ENCODE peak calls at places on chromosomes 11 and 22, in seven cellular contexts. X is HAP-1, U is endodermal cell, D is transverse colon, I is ovary, P is heart left ventricle, T is tibial nerve. Q is an unnamed sample.

GRCh38 chr11:1337647-1338007 is 28.2 kb upstream of the TOLLIP start:
- DNase-seq in D (no peak), T (no peak), I (no peak), P (peak; percentile 18), X (no peak), U (no peak), Q (no peak)

GRCh38 chr11:110519816-110520215 is 90.1 kb downstream of the FDX1 start:
- DNase-seq in U (no peak), X (no peak), P (no peak), D (no peak), T (no peak), I (no peak), Q (no peak)

GRCh38 chr11:128621491-128622136 is 34.3 kb upstream of the ETS1 start:
- DNase-seq in U (peak; percentile 62), T (no peak), X (no peak), D (no peak), P (peak; percentile 73), I (no peak), Q (peak; percentile 80)

GRCh38 chr11:64359712-64360402 is 895 bp downstream of the RPS6KA4 start:
- DNase-seq in X (peak; percentile 46), I (no peak), U (peak; percentile 41), T (no peak), D (peak; percentile 22), P (peak; percentile 34), Q (no peak)

GRCh38 chr11:22974251-22974650 is 114.0 kb upstream of the CCDC179 start:
- DNase-seq in P (no peak), U (no peak), T (no peak), X (no peak), D (no peak), I (no peak), Q (no peak)

GRCh38 chr22:36027579-36027959 is 1.1 kb downstream of the RBFOX2 start:
- DNase-seq in I (peak; percentile 26), T (peak; percentile 10), X (peak; percentile 36), P (no peak), U (no peak), D (peak; percentile 14), Q (peak; percentile 34)

GRCh38 chr11:34327804-34328631 is 29.8 kb downstream of the ABTB2 start:
- DNase-seq in D (no peak), T (peak; percentile 63), I (peak; percentile 67), U (no peak), X (no peak), P (peak; percentile 75), Q (peak; percentile 79)

GRCh38 chr11:69307421-69307820 is 13.5 kb downstream of the MYEOV start:
- DNase-seq in D (no peak), X (no peak), P (no peak), I (no peak), U (no peak), T (no peak), Q (no peak)

GRCh38 chr22:17114958-17115235 is 6.3 kb downstream of the TMEM121B start:
- DNase-seq in X (no peak), D (no peak), T (no peak), U (no peak), P (no peak), I (no peak), Q (no peak)

GRCh38 chr22:40463017-40463631 is 92.7 kb downstream of the SGSM3 start:
- DNase-seq in T (no peak), P (peak; percentile 32), I (no peak), D (peak; percentile 27), X (no peak), U (no peak), Q (no peak)

GRCh38 chr11:102115557-102115956 is 5.3 kb downstream of the YAP1 start:
- DNase-seq in T (no peak), I (no peak), X (peak; percentile 30), P (no peak), U (peak; percentile 74), D (peak; percentile 9), Q (no peak)

GRCh38 chr11:2382927-2383822 is 6.1 kb downstream of the CD81 start:
- DNase-seq in D (peak; percentile 58), X (no peak), T (no peak), U (peak; percentile 70), P (peak; percentile 92), I (peak; percentile 68), Q (peak; percentile 77)

GRCh38 chr11:104926771-104927470 is 28.7 kb upstream of the CASP12 start:
- DNase-seq in D (no peak), I (peak; percentile 13), P (no peak), T (no peak), U (peak; percentile 58), X (no peak), Q (peak; percentile 17)

GRCh38 chr22:50525991-50526848 is 822 bp upstream of the SCO2 start:
- DNase-seq in I (peak; percentile 81), P (peak; percentile 87), T (peak; percentile 48), D (peak; percentile 88), U (peak; percentile 88), X (peak; percentile 93), Q (peak; percentile 80)

GRCh38 chr11:2451916-2452694 is 7.3 kb downstream of the KCNQ1 start:
- DNase-seq in P (no peak), U (no peak), D (no peak), X (no peak), I (no peak), T (no peak), Q (no peak)

GRCh38 chr11:127925430-127925829 is 661.9 kb downstream of the ETS1 start:
- DNase-seq in D (no peak), T (no peak), I (no peak), U (no peak), X (no peak), P (no peak), Q (no peak)

GRCh38 chr11:48078661-48079060 is 98.3 kb downstream of the PTPRJ start:
- DNase-seq in I (no peak), T (no peak), X (no peak), P (no peak), D (no peak), U (no peak), Q (no peak)

DNA sequence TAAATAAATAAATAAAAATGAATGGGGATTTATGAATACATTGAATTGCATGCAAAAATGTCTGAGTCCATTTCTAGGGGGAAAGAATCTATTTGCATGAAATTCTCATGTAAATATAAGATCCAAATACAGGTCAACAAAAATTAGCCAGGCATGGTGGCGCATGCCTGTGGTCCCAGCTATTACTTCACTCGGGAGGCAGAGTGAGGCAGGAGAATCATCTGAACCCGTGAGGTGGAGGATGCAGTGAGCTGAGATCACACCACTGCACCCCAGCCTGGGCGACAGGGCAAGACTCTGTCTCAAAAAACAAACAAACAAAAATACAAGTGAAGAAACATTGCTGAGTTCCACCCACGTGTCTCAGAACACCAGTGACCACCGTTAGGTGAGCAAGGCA is 17.4 kb downstream of the PACSIN2 start:
- DNase-seq in D (no peak), T (no peak), P (no peak), X (no peak), I (no peak), U (no peak), Q (no peak)
- H3K4me1 ChIP-seq in D (peaks cover 87% of the 10 kb centered on the region), T (no peaks in the 10 kb centered on the region), P (peaks cover 37% of the 10 kb centered on the region), X (peaks cover 14% of the 10 kb centered on the region), I (peaks cover 28% of the 10 kb centered on the region), U (no peaks in the 10 kb centered on the region), Q (no peaks in the 10 kb centered on the region)

DNA sequence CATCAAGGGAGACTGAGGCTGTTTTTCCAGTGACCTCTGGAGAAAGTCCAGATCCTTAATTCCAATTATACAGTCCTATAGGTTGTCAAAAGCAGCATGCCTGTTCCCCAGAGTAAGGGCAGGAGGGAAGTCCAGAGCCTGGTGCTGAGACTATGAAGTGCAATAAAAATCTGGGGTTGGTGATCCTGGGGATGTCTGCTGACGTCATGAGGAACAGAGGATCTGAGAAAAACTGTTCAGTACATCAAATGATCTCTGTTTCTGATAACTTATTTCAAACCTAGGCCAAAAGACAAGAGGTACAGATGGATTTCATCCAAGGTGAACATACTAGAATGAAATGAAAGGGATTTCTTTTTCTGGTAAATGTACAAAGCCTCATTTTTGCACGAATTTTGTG is 12.1 kb downstream of the OR5W2 start:
- DNase-seq in U (no peak), T (no peak), P (no peak), X (no peak), D (no peak), I (no peak), Q (no peak)
- H3K4me1 ChIP-seq in U (no peaks in the 10 kb centered on the region), T (no peaks in the 10 kb centered on the region), P (no peaks in the 10 kb centered on the region), X (no peaks in the 10 kb centered on the region), D (no peaks in the 10 kb centered on the region), I (no peaks in the 10 kb centered on the region), Q (no peaks in the 10 kb centered on the region)

DNA sequence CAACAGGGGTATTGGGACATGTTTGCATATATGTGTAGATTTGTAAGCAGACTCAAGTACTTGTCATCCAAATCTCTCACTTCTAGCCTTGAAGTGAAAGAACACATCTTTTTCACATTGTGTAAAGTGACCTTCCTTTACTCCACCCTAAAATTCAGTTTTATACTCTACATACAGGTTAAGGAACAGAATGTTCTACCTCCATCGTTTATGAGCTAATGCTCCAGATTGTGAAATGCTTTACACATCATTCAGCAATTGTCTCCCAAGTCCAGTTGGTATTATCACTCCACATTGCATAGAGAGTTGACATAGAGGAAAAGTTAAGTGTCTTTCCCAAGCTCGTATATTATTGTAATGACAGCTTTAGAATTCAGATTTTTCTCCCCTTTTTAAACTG is 46.1 kb upstream of the BLID start:
- DNase-seq in P (no peak), I (no peak), D (no peak), T (no peak), U (no peak), X (no peak), Q (no peak)
- H3K4me1 ChIP-seq in P (no peaks in the 10 kb centered on the region), I (peaks cover 16% of the 10 kb centered on the region), D (peaks cover 3% of the 10 kb centered on the region), T (no peaks in the 10 kb centered on the region), U (peaks cover 3% of the 10 kb centered on the region), X (peaks cover 2% of the 10 kb centered on the region), Q (peaks cover 6% of the 10 kb centered on the region)

GRCh38 chr22:20024225-20025087 is 3.5 kb downstream of the TANGO2 start:
- DNase-seq in U (no peak), D (no peak), I (no peak), X (no peak), P (peak; percentile 55), T (no peak), Q (no peak)

GRCh38 chr22:20023214-20023613 is 2.3 kb downstream of the TANGO2 start:
- DNase-seq in I (no peak), T (no peak), P (peak; percentile 18), D (no peak), U (no peak), X (no peak), Q (no peak)

GRCh38 chr22:20026204-20026908 is 5.4 kb downstream of the TANGO2 start:
- DNase-seq in D (no peak), U (no peak), P (no peak), T (no peak), I (no peak), X (no peak), Q (no peak)

GRCh38 chr22:20026996-20027601 is 6.2 kb downstream of the TANGO2 start:
- DNase-seq in P (no peak), D (no peak), I (no peak), X (no peak), U (no peak), T (no peak), Q (no peak)

DNA sequence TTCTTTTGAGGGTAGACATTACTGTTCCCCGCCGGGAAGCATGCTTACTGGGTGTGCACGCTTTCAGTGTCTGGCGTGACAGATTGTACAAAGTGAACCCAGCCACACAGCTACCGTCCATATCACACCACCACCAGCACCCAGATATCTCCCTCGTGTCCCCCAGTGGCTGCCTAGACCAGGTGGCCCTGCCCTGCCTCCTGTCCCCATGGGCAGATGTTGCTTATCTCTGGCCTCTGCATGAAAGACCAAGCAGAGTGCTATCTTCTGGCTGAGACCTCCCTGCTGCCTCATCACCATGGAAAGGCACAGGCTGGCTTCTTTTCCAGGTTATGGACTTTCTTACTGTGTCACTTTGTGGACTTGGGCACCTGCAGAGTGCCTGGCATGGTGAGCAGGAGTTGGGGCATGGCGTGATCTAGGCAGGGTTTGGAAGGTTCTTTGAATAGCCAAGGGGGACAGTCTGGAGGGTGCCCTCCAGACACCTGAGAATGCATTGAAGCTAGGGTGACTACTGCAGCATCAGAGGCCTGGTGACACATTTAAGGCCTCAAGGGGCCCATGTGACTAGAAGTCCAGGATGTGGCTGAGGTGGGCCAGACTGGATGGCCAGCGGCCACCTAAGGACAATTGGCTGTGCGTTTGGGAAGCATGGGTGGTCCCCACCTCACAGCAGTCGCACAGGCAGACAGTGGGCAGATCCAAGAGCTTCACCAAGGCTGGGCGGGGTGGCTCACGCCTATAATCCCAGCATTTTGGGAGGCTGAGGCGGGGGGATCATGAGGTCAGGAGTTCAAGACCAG is 4.7 kb downstream of the TANGO2 start:
- DNase-seq in P (no peak), X (no peak), T (no peak), I (no peak), U (no peak), D (no peak), Q (no peak)
- H3K4me1 ChIP-seq in P (peaks cover 48% of the 10 kb centered on the region), X (peaks cover 5% of the 10 kb centered on the region), T (no peaks in the 10 kb centered on the region), I (peaks cover 9% of the 10 kb centered on the region), U (peaks cover 5% of the 10 kb centered on the region), D (peaks cover 16% of the 10 kb centered on the region), Q (no peaks in the 10 kb centered on the region)